ENCODE peak calls at places on chromosomes 2 and 18, in ten cellular contexts. Y is dorsolateral prefrontal cortex, X is heart right ventricle, E is lower lobe of right lung, T is fibroblast of the aortic adventitia, L is left lung, Z is cardiac fibroblast, U is BE2C, D is AG04450, B is WERI-Rb-1. J is an unnamed sample.

GRCh38 chr2:108139521-108139920 is 100.2 kb upstream of the SULT1C3 start:
- DNase-seq in Y (no peak), X (no peak), E (no peak), T (peak), L (no peak), Z (peak), U (no peak), D (no peak), B (no peak), J (no peak)

GRCh38 chr2:198930170-198930569 is 527.6 kb downstream of the SATB2 start:
- DNase-seq in Y (no peak), X (no peak), E (no peak), T (peak), L (no peak), Z (no peak), U (no peak), D (no peak), B (peak), J (no peak)

GRCh38 chr2:28748176-28748575 is 3.5 kb upstream of the PPP1CB start:
- DNase-seq in Y (no peak), X (no peak), E (no peak), T (no peak), L (no peak), Z (no peak), U (no peak), D (no peak), B (no peak), J (no peak)

GRCh38 chr2:134454426-134454825 is 200.6 kb downstream of the MGAT5 start:
- DNase-seq in Y (no peak), X (no peak), E (no peak), T (no peak), L (no peak), Z (no peak), U (no peak), D (no peak), B (no peak), J (no peak)

GRCh38 chr2:150008901-150009300 is 421.3 kb upstream of the MMADHC start:
- DNase-seq in Y (no peak), X (no peak), E (no peak), T (no peak), L (no peak), Z (no peak), U (no peak), D (no peak), B (no peak), J (no peak)

GRCh38 chr18:26894006-26894405 is 28.5 kb upstream of the AQP4 start:
- DNase-seq in Y (no peak), X (no peak), E (no peak), T (no peak), L (no peak), Z (no peak), U (no peak), D (no peak), B (no peak), J (no peak)

GRCh38 chr18:79884296-79884962 is 67.0 kb downstream of the SLC66A2 start:
- DNase-seq in Y (peak), X (no peak), E (peak), T (no peak), L (no peak), Z (no peak), U (no peak), D (no peak), B (no peak), J (no peak)

GRCh38 chr18:58315041-58315440 is 271.0 kb downstream of the NEDD4L start:
- DNase-seq in Y (no peak), X (no peak), E (no peak), T (no peak), L (no peak), Z (peak), U (no peak), D (no peak), B (no peak), J (peak)

DNA sequence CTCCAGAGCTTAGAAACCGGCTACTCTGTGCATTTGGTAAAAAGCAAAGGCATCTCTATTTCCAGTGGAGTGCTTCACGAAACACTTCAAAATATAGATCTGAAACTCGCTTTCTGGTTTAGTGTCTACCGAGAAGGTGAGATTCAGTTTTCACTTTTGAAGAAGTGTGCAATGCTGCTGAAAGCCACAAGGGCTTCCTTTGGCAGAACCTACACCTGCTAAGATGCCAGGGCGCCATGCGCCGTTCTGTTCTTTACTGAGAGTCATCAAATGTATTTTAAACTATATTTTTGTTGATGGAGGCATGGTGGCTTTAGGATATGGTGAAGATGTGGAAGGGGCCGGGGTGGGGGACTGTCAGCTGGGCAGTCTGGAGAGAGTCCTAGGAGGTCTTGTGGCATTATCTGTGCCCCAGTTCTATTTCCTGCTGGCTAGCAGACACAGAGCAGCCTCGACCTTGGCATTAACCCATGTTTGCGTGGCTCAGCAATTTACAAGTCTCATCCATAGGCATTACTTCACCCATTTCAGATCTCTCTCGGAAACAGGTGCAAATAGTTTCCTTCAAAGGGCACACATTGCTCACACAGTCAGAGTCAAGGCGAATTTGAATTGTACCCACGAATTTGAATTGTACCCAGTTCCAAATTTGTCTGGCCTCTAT is 46.7 kb upstream of the KCNF1 start:
- DNase-seq in Y (no peak), X (no peak), E (no peak), T (no peak), L (no peak), Z (no peak), U (no peak), D (no peak), B (no peak), J (no peak)
- TF ChIP-seq CTCF in Y (no peak), X (peak), E (peak), T (peak), L (peak), Z (no peak), U (peak), D (no peak), B (peak), J (peak)

GRCh38 chr2:144496067-144496466 is 23.9 kb downstream of the ZEB2 start:
- DNase-seq in Y (no peak), X (no peak), E (no peak), T (peak), L (no peak), Z (no peak), U (no peak), D (no peak), B (no peak), J (no peak)
- H3K4me3 ChIP-seq in Y (peak), X (no peak), E (no peak), T (no peak), L (no peak), Z (no peak), U (no peak), D (no peak), B (no peak), J (no peak)

GRCh38 chr2:40213071-40213470 is 238.8 kb downstream of the SLC8A1 start:
- DNase-seq in Y (no peak), X (no peak), E (no peak), T (peak), L (no peak), Z (peak), U (no peak), D (no peak), B (no peak), J (peak)
- TF ChIP-seq CTCF in Y (peak), X (peak), E (peak), T (peak), L (no peak), Z (peak), U (peak), D (peak), B (peak), J (peak)

GRCh38 chr2:17518212-17519154 is at the start of gene RAD51AP2:
- DNase-seq in Y (peak), X (peak), E (peak), T (peak), L (peak), Z (peak), U (peak), D (peak), B (peak), J (peak)
- H3K4me3 ChIP-seq in Y (peak), X (peak), E (peak), T (peak), L (peak), Z (peak), U (peak), D (peak), B (peak), J (peak)

DNA sequence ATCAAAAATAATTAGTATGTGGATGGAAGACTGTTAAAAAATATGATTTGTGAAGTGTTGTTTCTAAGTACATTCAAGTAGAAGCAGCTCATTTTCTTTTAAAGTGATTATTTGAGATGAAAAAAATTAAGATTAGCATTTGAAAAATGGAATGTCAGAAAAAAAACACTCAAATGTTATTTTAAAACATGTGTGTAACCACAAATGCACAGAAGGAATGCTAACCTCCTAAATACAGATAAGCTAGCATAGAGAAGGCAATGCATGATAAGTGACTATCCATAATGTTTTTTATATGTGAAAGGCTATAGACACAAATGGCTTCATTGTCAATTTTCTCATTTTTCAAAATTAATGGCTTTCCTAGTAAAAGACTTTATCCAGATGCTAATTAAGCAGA is 198.9 kb downstream of the NYAP2 start:
- DNase-seq in Y (no peak), X (no peak), E (no peak), T (peak), L (no peak), Z (peak), U (no peak), D (no peak), B (no peak), J (no peak)
- TF ChIP-seq CTCF in Y (no peak), X (no peak), E (no peak), T (no peak), L (no peak), Z (no peak), U (no peak), D (no peak), B (no peak), J (no peak)

GRCh38 chr18:11042247-11042646 is 107.1 kb downstream of the PIEZO2 start:
- DNase-seq in Y (no peak), X (no peak), E (no peak), T (no peak), L (no peak), Z (no peak), U (no peak), D (peak), B (no peak), J (peak)
- H3K4me3 ChIP-seq in Y (no peak), X (no peak), E (no peak), T (no peak), L (no peak), Z (no peak), U (no peak), D (no peak), B (no peak), J (no peak)

GRCh38 chr2:55084631-55085030 is 34.4 kb upstream of the RTN4 start:
- DNase-seq in Y (no peak), X (no peak), E (no peak), T (no peak), L (no peak), Z (no peak), U (no peak), D (no peak), B (no peak), J (no peak)

GRCh38 chr2:55078956-55079355 is 28.7 kb upstream of the RTN4 start:
- DNase-seq in Y (no peak), X (no peak), E (no peak), T (no peak), L (no peak), Z (no peak), U (no peak), D (no peak), B (no peak), J (no peak)

GRCh38 chr2:55085113-55085713 is 35.0 kb upstream of the RTN4 start:
- DNase-seq in Y (no peak), X (no peak), E (no peak), T (no peak), L (no peak), Z (no peak), U (no peak), D (no peak), B (no peak), J (no peak)

GRCh38 chr2:55080204-55080738 is 30.0 kb upstream of the RTN4 start:
- DNase-seq in Y (no peak), X (no peak), E (no peak), T (no peak), L (no peak), Z (no peak), U (no peak), D (no peak), B (no peak), J (no peak)
- TF ChIP-seq CTCF in Y (no peak), X (no peak), E (no peak), T (no peak), L (no peak), Z (no peak), U (no peak), D (no peak), B (no peak), J (no peak)

DNA sequence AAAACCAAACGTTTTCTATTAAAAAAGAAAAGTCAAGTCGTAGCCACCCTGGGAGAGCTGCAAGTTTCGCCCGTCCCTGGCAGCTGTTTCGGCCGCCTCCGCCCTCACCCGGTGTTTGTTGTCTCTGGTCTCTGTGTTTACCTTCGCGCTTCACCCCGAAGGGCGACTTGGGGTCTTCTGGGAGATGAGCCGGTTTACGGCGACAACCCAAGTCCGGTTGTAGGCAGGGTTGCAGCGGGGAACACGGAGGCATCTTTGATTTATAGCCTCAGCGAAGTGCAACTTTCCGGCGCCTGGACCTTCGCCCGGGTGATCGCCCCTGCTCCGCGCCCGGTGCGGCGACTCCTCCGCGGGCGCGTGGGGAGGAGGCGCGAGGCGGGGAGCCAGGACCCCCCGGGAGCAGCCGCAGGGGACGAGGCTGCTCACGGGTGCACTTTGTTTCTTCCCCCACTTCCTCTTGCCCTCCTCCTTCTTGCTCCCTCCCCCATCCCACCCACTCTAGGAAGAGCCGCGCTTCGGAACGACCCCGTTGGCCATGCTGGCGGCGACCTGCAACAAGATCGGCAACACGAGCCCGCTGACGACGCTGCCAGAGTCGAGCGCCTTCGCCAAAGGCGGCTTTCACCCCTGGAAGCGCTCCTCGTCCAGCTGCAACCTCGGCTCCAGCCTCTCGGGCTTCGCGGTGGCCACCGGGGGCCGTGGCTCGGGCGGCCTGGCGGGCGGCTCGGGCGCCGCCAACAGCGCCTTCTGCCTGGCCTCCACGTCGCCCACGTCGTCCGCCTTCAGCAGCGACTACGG is 1.1 kb downstream of the SP9 start:
- DNase-seq in Y (no peak), X (no peak), E (no peak), T (no peak), L (no peak), Z (no peak), U (no peak), D (no peak), B (peak), J (no peak)
- H3K4me3 ChIP-seq in Y (peak), X (peak), E (peak), T (no peak), L (no peak), Z (no peak), U (peak), D (peak), B (peak), J (peak)

J was measured in brain microvascular endothelial cell.